ENCODE peak calls at places on chromosomes 7 and 10, in ten cellular contexts. S, O, W, Y, Z, A, V, C, N and P are unnamed samples. For H3K9me3, the result is how much of the 10 kb centered on the place peaks cover.

GRCh38 chr10:5559642-5560141 is 34.9 kb downstream of the CALML3 start:
- DNase-seq in O (peak), V (peak), S (peak), N (no peak), W (no peak), Z (no peak), C (no peak), A (no peak), Y (peak), P (no peak)

GRCh38 chr7:73828107-73828803 is 2.5 kb upstream of the CLDN4 start:
- DNase-seq in A (no peak), N (peak), V (peak), Y (no peak), C (peak), S (peak), W (no peak), O (peak), Z (no peak), P (peak)

GRCh38 chr10:2790437-2790836 is 276.9 kb upstream of the PFKP start:
- DNase-seq in A (no peak), Z (no peak), Y (no peak), O (no peak), N (no peak), S (no peak), C (no peak), V (no peak), W (no peak), P (no peak)

GRCh38 chr10:79394631-79395030 is 47.4 kb downstream of the PPIF start:
- DNase-seq in C (no peak), Y (peak), V (no peak), N (no peak), A (peak), W (no peak), S (no peak), Z (no peak), O (no peak), P (no peak)

GRCh38 chr7:55369427-55369826 is 4.3 kb downstream of the LANCL2 start:
- DNase-seq in Y (no peak), A (no peak), Z (no peak), C (no peak), O (peak), W (no peak), N (no peak), V (no peak), S (peak), P (no peak)

GRCh38 chr10:59397971-59398370 is 35.6 kb upstream of the FAM13C start:
- DNase-seq in W (no peak), V (no peak), S (no peak), Y (no peak), O (no peak), N (no peak), C (no peak), Z (no peak), A (no peak), P (no peak)

GRCh38 chr10:24467605-24468004 is 256.1 kb downstream of the ARHGAP21 start:
- DNase-seq in O (peak), Z (no peak), V (no peak), A (no peak), S (no peak), C (no peak), N (no peak), W (no peak), Y (no peak), P (no peak)

GRCh38 chr10:104150206-104150605 is 28.2 kb downstream of the SFR1 start:
- DNase-seq in A (no peak), W (no peak), V (no peak), N (no peak), S (no peak), Y (no peak), Z (no peak), O (no peak), C (no peak), P (no peak)

GRCh38 chr10:62561151-62561550 is 187.0 kb downstream of the ZNF365 start:
- DNase-seq in A (no peak), C (no peak), O (no peak), W (no peak), S (peak), Z (no peak), V (no peak), N (no peak), Y (no peak), P (no peak)

GRCh38 chr7:55303220-55303619 is 61.9 kb upstream of the LANCL2 start:
- DNase-seq in S (no peak), V (no peak), Y (no peak), N (no peak), Z (no peak), O (no peak), W (no peak), C (no peak), A (no peak), P (no peak)

GRCh38 chr10:44973323-44974081 is 5.1 kb downstream of the DEPP1 start:
- DNase-seq in Z (no peak), W (peak), N (no peak), Y (peak), C (no peak), S (no peak), O (no peak), V (no peak), A (no peak), P (no peak)

GRCh38 chr7:64046041-64046389 is 781 bp downstream of the ZNF727 start:
- DNase-seq in C (no peak), N (no peak), V (no peak), O (no peak), S (no peak), Y (no peak), Z (peak), A (no peak), W (no peak), P (no peak)

GRCh38 chr7:64045301-64046040 is at the start of gene ZNF727:
- DNase-seq in A (peak), C (peak), W (no peak), O (no peak), V (no peak), Y (peak), N (no peak), S (no peak), Z (peak), P (no peak)
- H3K9me3 ChIP-seq in A (under half), C (under half), W (under half), O (under half), V (under half), Y (under half), N (under half), S (under half), Z (under half), P (under half)

DNA sequence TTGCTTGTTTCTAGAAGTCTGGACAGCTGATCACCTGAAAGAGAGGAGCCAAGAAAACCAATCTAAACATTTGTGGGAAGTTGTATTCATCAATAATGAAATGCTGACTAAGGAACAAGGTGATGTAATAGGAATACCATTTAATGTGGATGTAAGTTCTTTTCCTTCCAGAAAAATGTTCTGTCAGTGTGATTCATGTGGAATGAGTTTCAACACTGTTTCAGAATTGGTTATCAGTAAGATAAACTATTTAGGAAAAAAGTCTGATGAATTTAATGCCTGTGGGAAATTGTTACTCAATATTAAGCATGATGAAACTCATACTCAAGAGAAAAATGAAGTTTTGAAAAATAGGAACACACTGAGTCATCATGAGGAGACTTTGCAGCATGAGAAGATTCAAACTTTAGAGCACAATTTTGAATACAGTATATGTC is 39.8 kb upstream of the ZNF37A start:
- DNase-seq in S (peak), O (peak), C (no peak), V (no peak), Y (no peak), N (peak), Z (no peak), A (no peak), W (no peak), P (no peak)
- H3K9me3 ChIP-seq in S (under half), O (under half), C (under half), V (under half), Y (under half), N (half or more), Z (under half), A (half or more), W (under half), P (under half)

DNA sequence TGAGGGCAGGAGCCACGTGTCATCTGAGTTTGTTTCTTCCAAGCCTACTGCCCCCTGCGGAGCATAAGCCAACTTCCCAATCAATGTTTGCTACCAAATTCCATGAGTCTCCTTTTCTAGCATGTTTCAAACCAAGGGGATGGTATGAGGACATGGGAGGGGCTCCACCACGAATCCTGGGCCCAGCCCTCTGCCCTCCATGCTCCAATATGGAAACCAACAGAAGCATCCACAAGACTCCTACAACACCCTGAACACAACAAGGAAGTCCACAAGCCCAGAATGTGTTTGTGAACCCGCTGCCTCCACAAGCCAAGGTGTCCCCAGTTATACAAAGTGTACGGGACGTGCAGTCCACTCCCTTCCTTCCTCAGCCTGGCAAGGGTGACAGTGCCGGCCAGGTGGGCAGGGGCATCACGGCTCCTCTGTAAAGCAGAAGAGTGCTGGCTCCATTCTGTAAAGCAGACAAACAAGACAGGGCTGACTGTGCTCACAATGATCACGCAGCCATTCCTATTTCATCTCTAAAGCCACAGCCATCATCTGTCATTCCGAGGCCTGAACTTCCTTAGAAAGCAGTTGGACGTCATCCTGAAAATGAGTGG is 466.1 kb downstream of the PTPRN2 start:
- DNase-seq in Z (no peak), N (no peak), W (no peak), A (no peak), O (no peak), C (no peak), Y (peak), V (no peak), S (no peak), P (no peak)
- H3K9me3 ChIP-seq in Z (under half), N (under half), W (under half), A (under half), O (under half), C (under half), Y (under half), V (under half), S (under half), P (under half)

DNA sequence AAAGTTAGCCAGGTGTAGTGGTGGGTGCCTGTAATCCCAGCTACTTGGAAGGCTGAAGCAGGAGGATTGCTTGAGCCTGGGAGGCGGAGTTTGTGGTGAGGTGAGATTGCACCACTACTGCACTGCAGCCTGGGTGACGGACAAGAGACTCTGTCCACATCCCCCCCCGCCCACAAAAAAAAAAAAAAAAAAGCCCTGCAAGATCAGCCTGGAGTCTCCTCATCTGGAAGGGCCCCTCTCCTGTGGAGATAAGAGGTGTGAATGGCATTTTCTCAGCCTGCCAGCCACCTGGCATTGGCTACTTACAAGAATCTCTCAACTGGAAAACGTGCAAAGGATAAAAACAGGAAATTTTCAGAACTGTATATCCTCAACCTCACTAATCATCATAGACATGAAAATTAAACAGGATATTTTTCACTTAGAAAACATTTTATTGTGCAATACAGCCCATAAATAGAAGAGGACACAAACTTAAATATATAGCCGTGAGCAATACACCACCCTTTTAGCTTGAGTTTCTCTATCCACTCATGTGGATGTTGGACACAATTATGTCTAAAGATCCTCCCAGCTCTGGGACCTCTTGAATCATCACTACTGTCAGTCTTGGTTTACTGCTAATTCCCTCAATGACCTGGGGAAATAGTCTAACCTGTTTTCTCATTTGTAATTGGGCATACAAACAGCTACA is 11.3 kb upstream of the TSPAN15 start:
- DNase-seq in W (no peak), O (no peak), N (peak), C (no peak), A (peak), S (peak), Z (no peak), V (peak), Y (peak), P (no peak)
- H3K9me3 ChIP-seq in W (under half), O (under half), N (under half), C (under half), A (under half), S (under half), Z (under half), V (under half), Y (under half), P (under half)

GRCh38 chr10:34080485-34081346 is 734.4 kb downstream of the PARD3 start:
- DNase-seq in A (no peak), N (no peak), V (no peak), S (no peak), C (no peak), Z (peak), W (no peak), O (no peak), Y (peak), P (no peak)

GRCh38 chr10:34079702-34080484 is 735.2 kb downstream of the PARD3 start:
- DNase-seq in O (no peak), N (no peak), V (no peak), C (no peak), Z (no peak), W (no peak), Y (no peak), S (no peak), A (no peak), P (no peak)

GRCh38 chr10:34081948-34082347 is 733.1 kb downstream of the PARD3 start:
- DNase-seq in O (no peak), C (no peak), W (no peak), V (no peak), S (no peak), N (no peak), Y (no peak), Z (no peak), A (no peak), P (no peak)

GRCh38 chr10:34083567-34083966 is 731.5 kb downstream of the PARD3 start:
- DNase-seq in C (no peak), Y (no peak), N (no peak), A (no peak), O (no peak), V (no peak), Z (no peak), W (no peak), S (no peak), P (no peak)

GRCh38 chr10:34081347-34081743 is 733.8 kb downstream of the PARD3 start:
- DNase-seq in O (no peak), A (no peak), Y (no peak), Z (no peak), V (no peak), S (no peak), N (no peak), W (no peak), C (no peak), P (no peak)
- H3K9me3 ChIP-seq in O (under half), A (under half), Y (under half), Z (under half), V (under half), S (under half), N (under half), W (under half), C (under half), P (under half)

DNA sequence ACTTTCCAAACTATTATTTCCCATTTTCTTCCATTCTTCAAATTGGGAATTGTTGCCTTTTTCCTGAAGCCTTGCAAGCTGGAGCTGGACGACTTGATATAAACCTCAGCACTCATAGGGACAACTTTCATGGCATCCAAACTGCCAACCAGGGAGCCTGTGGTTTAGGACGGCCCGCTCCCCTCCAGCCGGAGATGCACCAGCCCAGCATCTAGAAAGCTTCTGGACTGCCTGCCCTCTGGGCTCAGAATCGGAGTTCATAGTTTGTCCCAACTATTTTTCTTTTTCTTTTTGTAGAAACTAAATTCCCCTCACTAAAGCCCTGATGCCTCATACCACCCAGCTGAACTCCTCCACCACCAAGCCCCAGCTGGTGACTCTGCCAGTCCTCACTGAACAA is 200.3 kb downstream of the DNAJB6 start:
- DNase-seq in Y (peak), C (no peak), V (no peak), N (no peak), Z (no peak), O (no peak), S (no peak), A (peak), W (no peak), P (peak)
- H3K9me3 ChIP-seq in Y (under half), C (under half), V (under half), N (under half), Z (under half), O (under half), S (under half), A (under half), W (under half), P (under half)

GRCh38 chr7:22653981-22654380 is 73.0 kb upstream of the IL6 start:
- DNase-seq in V (no peak), W (no peak), Y (no peak), Z (no peak), N (no peak), S (no peak), A (no peak), O (no peak), C (no peak), P (no peak)
- H3K9me3 ChIP-seq in V (under half), W (under half), Y (under half), Z (under half), N (under half), S (under half), A (under half), O (under half), C (under half), P (under half)